ENCODE peak calls at places on chromosomes 2 and 18, in ten cellular contexts. One of them, this sample, is unnamed.

GRCh38 chr18:32389868-32390267 is 80.8 kb downstream of the GAREM1 start:
- DNase-seq in gastrocnemius medialis: no peak
- DNase-seq in astrocyte: no peak
- DNase-seq in CD4-positive, CD25-positive, alpha-beta regulatory T cell: no peak
- DNase-seq in CD8-positive, alpha-beta memory T cell: no peak
- DNase-seq in spleen: no peak
- DNase-seq in choroid plexus epithelial cell: no peak
- DNase-seq in skeletal muscle cell: no peak
- DNase-seq in AG10803: no peak
- DNase-seq in A673: no peak
- DNase-seq in this sample: no peak

GRCh38 chr2:101064505-101064867 is 62.4 kb downstream of the RPL31 start:
- DNase-seq in gastrocnemius medialis: no peak
- DNase-seq in CD8-positive, alpha-beta memory T cell: no peak
- DNase-seq in CD4-positive, CD25-positive, alpha-beta regulatory T cell: no peak
- DNase-seq in choroid plexus epithelial cell: no peak
- DNase-seq in astrocyte: no peak
- DNase-seq in AG10803: no peak
- DNase-seq in A673: no peak
- DNase-seq in spleen: no peak
- DNase-seq in skeletal muscle cell: no peak
- DNase-seq in this sample: no peak

GRCh38 chr2:95284886-95285541 is 10.8 kb downstream of the PROM2 start:
- DNase-seq in A673: no peak
- DNase-seq in AG10803: no peak
- DNase-seq in spleen: no peak
- DNase-seq in astrocyte: no peak
- DNase-seq in CD4-positive, CD25-positive, alpha-beta regulatory T cell: no peak
- DNase-seq in choroid plexus epithelial cell: peak
- DNase-seq in CD8-positive, alpha-beta memory T cell: no peak
- DNase-seq in gastrocnemius medialis: no peak
- DNase-seq in skeletal muscle cell: no peak
- DNase-seq in this sample: no peak

GRCh38 chr2:158232476-158232875 is 130.8 kb downstream of the UPP2 start:
- DNase-seq in spleen: no peak
- DNase-seq in skeletal muscle cell: no peak
- DNase-seq in CD4-positive, CD25-positive, alpha-beta regulatory T cell: no peak
- DNase-seq in astrocyte: peak
- DNase-seq in AG10803: no peak
- DNase-seq in A673: peak
- DNase-seq in gastrocnemius medialis: no peak
- DNase-seq in CD8-positive, alpha-beta memory T cell: no peak
- DNase-seq in choroid plexus epithelial cell: peak
- DNase-seq in this sample: no peak

GRCh38 chr2:222993920-222994650 is 57.9 kb upstream of the KCNE4 start:
- DNase-seq in AG10803: peak
- DNase-seq in CD8-positive, alpha-beta memory T cell: no peak
- DNase-seq in spleen: no peak
- DNase-seq in gastrocnemius medialis: peak
- DNase-seq in A673: peak
- DNase-seq in CD4-positive, CD25-positive, alpha-beta regulatory T cell: no peak
- DNase-seq in choroid plexus epithelial cell: peak
- DNase-seq in skeletal muscle cell: peak
- DNase-seq in astrocyte: peak
- DNase-seq in this sample: peak

GRCh38 chr18:78641689-78642231 is 337.9 kb upstream of the SALL3 start:
- DNase-seq in A673: no peak
- DNase-seq in choroid plexus epithelial cell: no peak
- DNase-seq in CD8-positive, alpha-beta memory T cell: no peak
- DNase-seq in AG10803: no peak
- DNase-seq in skeletal muscle cell: no peak
- DNase-seq in astrocyte: no peak
- DNase-seq in CD4-positive, CD25-positive, alpha-beta regulatory T cell: no peak
- DNase-seq in spleen: no peak
- DNase-seq in gastrocnemius medialis: no peak
- DNase-seq in this sample: no peak

GRCh38 chr2:18063826-18064485 is 185.5 kb downstream of the KCNS3 start:
- DNase-seq in A673: no peak
- DNase-seq in gastrocnemius medialis: no peak
- DNase-seq in choroid plexus epithelial cell: no peak
- DNase-seq in skeletal muscle cell: no peak
- DNase-seq in AG10803: peak
- DNase-seq in astrocyte: peak
- DNase-seq in CD4-positive, CD25-positive, alpha-beta regulatory T cell: no peak
- DNase-seq in spleen: no peak
- DNase-seq in CD8-positive, alpha-beta memory T cell: no peak
- DNase-seq in this sample: no peak

GRCh38 chr18:45012286-45012685 is 331.6 kb downstream of the SETBP1 start:
- DNase-seq in skeletal muscle cell: no peak
- DNase-seq in CD4-positive, CD25-positive, alpha-beta regulatory T cell: no peak
- DNase-seq in spleen: no peak
- DNase-seq in CD8-positive, alpha-beta memory T cell: no peak
- DNase-seq in astrocyte: no peak
- DNase-seq in choroid plexus epithelial cell: no peak
- DNase-seq in A673: peak
- DNase-seq in gastrocnemius medialis: no peak
- DNase-seq in AG10803: peak
- DNase-seq in this sample: no peak

GRCh38 chr18:37565138-37565984 is at the start of gene CELF4:
- DNase-seq in A673: peak
- DNase-seq in CD8-positive, alpha-beta memory T cell: no peak
- DNase-seq in spleen: peak
- DNase-seq in gastrocnemius medialis: no peak
- DNase-seq in CD4-positive, CD25-positive, alpha-beta regulatory T cell: no peak
- DNase-seq in choroid plexus epithelial cell: no peak
- DNase-seq in astrocyte: no peak
- DNase-seq in skeletal muscle cell: no peak
- DNase-seq in AG10803: no peak
- DNase-seq in this sample: no peak
- H3K4me3 ChIP-seq in A673: peak
- H3K4me3 ChIP-seq in CD8-positive, alpha-beta memory T cell: no peak
- H3K4me3 ChIP-seq in spleen: peak
- H3K4me3 ChIP-seq in gastrocnemius medialis: peak
- H3K4me3 ChIP-seq in CD4-positive, CD25-positive, alpha-beta regulatory T cell: no peak
- H3K4me3 ChIP-seq in choroid plexus epithelial cell: peak
- H3K4me3 ChIP-seq in astrocyte: peak
- H3K4me3 ChIP-seq in skeletal muscle cell: peak
- H3K4me3 ChIP-seq in AG10803: peak
- H3K4me3 ChIP-seq in this sample: peak

GRCh38 chr18:58619554-58619915 is 9.4 kb downstream of the ALPK2 start:
- DNase-seq in CD4-positive, CD25-positive, alpha-beta regulatory T cell: no peak
- DNase-seq in AG10803: no peak
- DNase-seq in astrocyte: no peak
- DNase-seq in CD8-positive, alpha-beta memory T cell: no peak
- DNase-seq in skeletal muscle cell: no peak
- DNase-seq in gastrocnemius medialis: no peak
- DNase-seq in spleen: no peak
- DNase-seq in choroid plexus epithelial cell: no peak
- DNase-seq in A673: no peak
- DNase-seq in this sample: no peak

GRCh38 chr18:58625839-58626238 is 3.1 kb downstream of the ALPK2 start:
- DNase-seq in astrocyte: no peak
- DNase-seq in skeletal muscle cell: no peak
- DNase-seq in A673: no peak
- DNase-seq in gastrocnemius medialis: no peak
- DNase-seq in CD8-positive, alpha-beta memory T cell: no peak
- DNase-seq in CD4-positive, CD25-positive, alpha-beta regulatory T cell: no peak
- DNase-seq in choroid plexus epithelial cell: no peak
- DNase-seq in AG10803: no peak
- DNase-seq in spleen: no peak
- DNase-seq in this sample: no peak

GRCh38 chr18:58618822-58619553 is 9.9 kb downstream of the ALPK2 start:
- DNase-seq in CD4-positive, CD25-positive, alpha-beta regulatory T cell: no peak
- DNase-seq in astrocyte: no peak
- DNase-seq in AG10803: no peak
- DNase-seq in A673: no peak
- DNase-seq in spleen: no peak
- DNase-seq in choroid plexus epithelial cell: peak
- DNase-seq in gastrocnemius medialis: no peak
- DNase-seq in CD8-positive, alpha-beta memory T cell: no peak
- DNase-seq in skeletal muscle cell: no peak
- DNase-seq in this sample: no peak

DNA sequence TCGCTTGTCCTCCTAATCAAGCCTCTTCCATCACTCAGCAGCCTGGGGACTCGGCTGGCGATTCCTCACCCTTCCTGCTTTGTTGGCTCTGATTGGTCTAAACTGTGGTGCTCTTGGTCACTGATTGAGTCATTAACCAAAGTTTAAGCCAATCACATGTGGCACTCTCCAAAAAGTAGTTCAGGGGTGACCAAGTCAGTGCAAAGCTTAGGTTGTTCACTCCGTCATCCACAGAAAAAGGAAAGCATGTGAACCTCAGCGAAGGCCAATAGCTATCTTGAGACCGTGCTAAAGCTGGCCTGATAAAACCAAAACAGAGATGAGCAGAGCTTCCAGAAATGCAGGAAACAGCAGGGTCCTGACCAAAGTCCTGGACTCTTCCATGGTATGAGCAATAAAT is 4.9 kb downstream of the ALPK2 start:
- DNase-seq in CD4-positive, CD25-positive, alpha-beta regulatory T cell: no peak
- DNase-seq in spleen: no peak
- DNase-seq in astrocyte: peak
- DNase-seq in choroid plexus epithelial cell: peak
- DNase-seq in AG10803: no peak
- DNase-seq in gastrocnemius medialis: no peak
- DNase-seq in skeletal muscle cell: no peak
- DNase-seq in A673: no peak
- DNase-seq in CD8-positive, alpha-beta memory T cell: no peak
- DNase-seq in this sample: no peak
- H3K4me3 ChIP-seq in CD4-positive, CD25-positive, alpha-beta regulatory T cell: no peak
- H3K4me3 ChIP-seq in spleen: no peak
- H3K4me3 ChIP-seq in astrocyte: no peak
- H3K4me3 ChIP-seq in choroid plexus epithelial cell: no peak
- H3K4me3 ChIP-seq in AG10803: no peak
- H3K4me3 ChIP-seq in gastrocnemius medialis: no peak
- H3K4me3 ChIP-seq in skeletal muscle cell: no peak
- H3K4me3 ChIP-seq in A673: no peak
- H3K4me3 ChIP-seq in CD8-positive, alpha-beta memory T cell: no peak
- H3K4me3 ChIP-seq in this sample: no peak

GRCh38 chr2:72886505-72887031 is 640 bp upstream of the SPR start:
- DNase-seq in skeletal muscle cell: no peak
- DNase-seq in CD4-positive, CD25-positive, alpha-beta regulatory T cell: no peak
- DNase-seq in astrocyte: no peak
- DNase-seq in gastrocnemius medialis: no peak
- DNase-seq in spleen: no peak
- DNase-seq in choroid plexus epithelial cell: no peak
- DNase-seq in CD8-positive, alpha-beta memory T cell: no peak
- DNase-seq in A673: no peak
- DNase-seq in AG10803: no peak
- DNase-seq in this sample: no peak

GRCh38 chr2:72889991-72890390 is 2.8 kb downstream of the SPR start:
- DNase-seq in CD4-positive, CD25-positive, alpha-beta regulatory T cell: no peak
- DNase-seq in A673: no peak
- DNase-seq in gastrocnemius medialis: no peak
- DNase-seq in astrocyte: no peak
- DNase-seq in skeletal muscle cell: no peak
- DNase-seq in spleen: no peak
- DNase-seq in choroid plexus epithelial cell: no peak
- DNase-seq in AG10803: no peak
- DNase-seq in CD8-positive, alpha-beta memory T cell: no peak
- DNase-seq in this sample: no peak

GRCh38 chr2:72887836-72888437 is 729 bp downstream of the SPR start:
- DNase-seq in astrocyte: peak
- DNase-seq in gastrocnemius medialis: peak
- DNase-seq in skeletal muscle cell: no peak
- DNase-seq in AG10803: peak
- DNase-seq in CD4-positive, CD25-positive, alpha-beta regulatory T cell: peak
- DNase-seq in A673: peak
- DNase-seq in spleen: peak
- DNase-seq in CD8-positive, alpha-beta memory T cell: peak
- DNase-seq in choroid plexus epithelial cell: peak
- DNase-seq in this sample: peak

GRCh38 chr2:72887032-72887835 is at the start of gene SPR:
- DNase-seq in spleen: peak
- DNase-seq in choroid plexus epithelial cell: peak
- DNase-seq in skeletal muscle cell: no peak
- DNase-seq in AG10803: peak
- DNase-seq in CD8-positive, alpha-beta memory T cell: peak
- DNase-seq in astrocyte: peak
- DNase-seq in gastrocnemius medialis: peak
- DNase-seq in CD4-positive, CD25-positive, alpha-beta regulatory T cell: peak
- DNase-seq in A673: peak
- DNase-seq in this sample: no peak

DNA sequence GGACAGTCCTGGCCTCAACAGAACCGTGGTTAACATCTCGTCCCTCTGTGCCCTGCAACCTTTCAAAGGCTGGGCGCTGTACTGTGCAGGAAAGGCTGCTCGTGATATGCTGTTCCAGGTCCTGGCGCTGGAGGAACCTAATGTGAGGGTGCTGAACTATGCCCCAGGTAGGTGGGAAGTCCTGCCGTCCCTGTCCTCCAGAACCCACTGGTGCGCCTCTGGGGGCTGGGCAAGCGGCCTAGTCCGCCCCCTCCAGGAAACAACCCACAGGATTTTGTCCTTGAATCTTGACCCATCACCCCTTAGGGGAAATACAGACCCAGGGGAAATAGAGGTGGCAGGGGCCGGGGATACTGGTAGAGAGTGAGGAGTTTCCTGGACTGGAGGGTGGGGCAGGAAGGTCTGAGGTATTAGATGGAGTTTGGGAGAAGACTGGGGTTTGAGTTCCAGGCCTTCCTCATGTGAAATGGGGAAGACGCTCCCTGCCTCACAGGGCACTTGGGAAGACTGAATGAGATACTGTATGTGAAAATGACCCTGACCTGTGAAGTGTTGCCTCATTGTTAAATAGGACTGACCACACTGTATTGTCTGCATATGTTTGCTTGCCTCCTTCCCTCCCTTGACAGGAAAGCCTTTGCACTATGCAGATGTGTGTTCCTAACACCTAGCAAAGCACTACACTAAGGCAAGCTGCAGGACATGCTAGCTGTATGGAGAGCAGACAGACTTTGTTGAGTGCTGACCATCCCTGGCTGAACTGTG is 1.4 kb downstream of the SPR start:
- DNase-seq in CD4-positive, CD25-positive, alpha-beta regulatory T cell: no peak
- DNase-seq in AG10803: no peak
- DNase-seq in A673: no peak
- DNase-seq in skeletal muscle cell: no peak
- DNase-seq in gastrocnemius medialis: no peak
- DNase-seq in choroid plexus epithelial cell: no peak
- DNase-seq in CD8-positive, alpha-beta memory T cell: no peak
- DNase-seq in spleen: no peak
- DNase-seq in astrocyte: no peak
- DNase-seq in this sample: no peak
- H3K4me3 ChIP-seq in CD4-positive, CD25-positive, alpha-beta regulatory T cell: no peak
- H3K4me3 ChIP-seq in AG10803: no peak
- H3K4me3 ChIP-seq in A673: peak
- H3K4me3 ChIP-seq in skeletal muscle cell: no peak
- H3K4me3 ChIP-seq in gastrocnemius medialis: peak
- H3K4me3 ChIP-seq in choroid plexus epithelial cell: no peak
- H3K4me3 ChIP-seq in CD8-positive, alpha-beta memory T cell: peak
- H3K4me3 ChIP-seq in spleen: no peak
- H3K4me3 ChIP-seq in astrocyte: no peak
- H3K4me3 ChIP-seq in this sample: peak

GRCh38 chr2:169736902-169737301 is 3.3 kb downstream of the KLHL23 start:
- DNase-seq in astrocyte: no peak
- DNase-seq in skeletal muscle cell: no peak
- DNase-seq in CD4-positive, CD25-positive, alpha-beta regulatory T cell: no peak
- DNase-seq in gastrocnemius medialis: no peak
- DNase-seq in A673: no peak
- DNase-seq in choroid plexus epithelial cell: peak
- DNase-seq in spleen: no peak
- DNase-seq in CD8-positive, alpha-beta memory T cell: no peak
- DNase-seq in AG10803: no peak
- DNase-seq in this sample: no peak

GRCh38 chr2:169732583-169733358 is 861 bp upstream of the KLHL23 start:
- DNase-seq in AG10803: no peak
- DNase-seq in spleen: no peak
- DNase-seq in A673: no peak
- DNase-seq in choroid plexus epithelial cell: no peak
- DNase-seq in skeletal muscle cell: no peak
- DNase-seq in CD8-positive, alpha-beta memory T cell: no peak
- DNase-seq in astrocyte: no peak
- DNase-seq in CD4-positive, CD25-positive, alpha-beta regulatory T cell: no peak
- DNase-seq in gastrocnemius medialis: no peak
- DNase-seq in this sample: no peak

GRCh38 chr2:169738566-169739229 is 5.1 kb downstream of the KLHL23 start:
- DNase-seq in choroid plexus epithelial cell: no peak
- DNase-seq in astrocyte: no peak
- DNase-seq in CD8-positive, alpha-beta memory T cell: no peak
- DNase-seq in gastrocnemius medialis: no peak
- DNase-seq in skeletal muscle cell: no peak
- DNase-seq in CD4-positive, CD25-positive, alpha-beta regulatory T cell: no peak
- DNase-seq in A673: no peak
- DNase-seq in spleen: no peak
- DNase-seq in AG10803: no peak
- DNase-seq in this sample: no peak

GRCh38 chr2:169734172-169734847 is 678 bp downstream of the KLHL23 start:
- DNase-seq in gastrocnemius medialis: no peak
- DNase-seq in AG10803: no peak
- DNase-seq in astrocyte: no peak
- DNase-seq in CD8-positive, alpha-beta memory T cell: no peak
- DNase-seq in A673: peak
- DNase-seq in choroid plexus epithelial cell: peak
- DNase-seq in spleen: no peak
- DNase-seq in CD4-positive, CD25-positive, alpha-beta regulatory T cell: no peak
- DNase-seq in skeletal muscle cell: no peak
- DNase-seq in this sample: no peak

GRCh38 chr2:169735623-169736022 is 2.0 kb downstream of the KLHL23 start:
- DNase-seq in AG10803: no peak
- DNase-seq in CD4-positive, CD25-positive, alpha-beta regulatory T cell: no peak
- DNase-seq in spleen: no peak
- DNase-seq in A673: no peak
- DNase-seq in gastrocnemius medialis: no peak
- DNase-seq in skeletal muscle cell: no peak
- DNase-seq in choroid plexus epithelial cell: no peak
- DNase-seq in astrocyte: no peak
- DNase-seq in CD8-positive, alpha-beta memory T cell: no peak
- DNase-seq in this sample: no peak
- H3K4me3 ChIP-seq in AG10803: no peak
- H3K4me3 ChIP-seq in CD4-positive, CD25-positive, alpha-beta regulatory T cell: no peak
- H3K4me3 ChIP-seq in spleen: no peak
- H3K4me3 ChIP-seq in A673: peak
- H3K4me3 ChIP-seq in gastrocnemius medialis: no peak
- H3K4me3 ChIP-seq in skeletal muscle cell: no peak
- H3K4me3 ChIP-seq in choroid plexus epithelial cell: no peak
- H3K4me3 ChIP-seq in astrocyte: no peak
- H3K4me3 ChIP-seq in CD8-positive, alpha-beta memory T cell: no peak
- H3K4me3 ChIP-seq in this sample: no peak

This sample was measured in thoracic aorta.